ENCODE peak calls at places on chromosome 15, in ten cellular contexts. E is HepG2, M is left lung, Z is PC-9, T is PC-3, P is esophagus squamous epithelium, Q is psoas muscle, O is testis, V is aorta, I is endothelial cell of umbilical vein. K is an unnamed sample.

GRCh38 chr15:65055201-65055870 is 10.1 kb downstream of the SLC51B start:
- DNase-seq in O (peak; percentile 60), V (peak; percentile 67), P (no peak), Z (peak; percentile 37), E (no peak), Q (no peak), I (no peak), M (no peak), T (peak; percentile 43), K (no peak)

GRCh38 chr15:59002418-59002859 is 15.0 kb downstream of the RNF111 start:
- DNase-seq in M (no peak), P (no peak), E (no peak), V (no peak), Z (no peak), T (no peak), Q (no peak), O (no peak), I (no peak), K (no peak)

GRCh38 chr15:54289590-54290136 is 311.4 kb downstream of the UNC13C start:
- DNase-seq in P (no peak), O (no peak), M (no peak), I (no peak), T (no peak), E (no peak), V (no peak), Z (no peak), Q (no peak), K (no peak)

GRCh38 chr15:36315649-36316048 is 263.8 kb upstream of the CDIN1 start:
- DNase-seq in O (no peak), I (no peak), V (no peak), Z (no peak), T (no peak), E (no peak), Q (no peak), M (no peak), P (no peak), K (no peak)

GRCh38 chr15:70525551-70525950 is 237.8 kb downstream of the UACA start:
- DNase-seq in O (no peak), E (no peak), Z (no peak), V (no peak), P (no peak), I (no peak), T (no peak), Q (no peak), M (no peak), K (no peak)

GRCh38 chr15:23447107-23447500 is at the start of gene GOLGA6L2:
- DNase-seq in E (no peak), M (no peak), Z (no peak), V (no peak), P (no peak), T (peak; percentile 25), I (no peak), Q (no peak), O (peak; percentile 74), K (no peak)

GRCh38 chr15:65177901-65178300 is 7.2 kb downstream of the CLPX start:
- DNase-seq in O (no peak), T (peak; percentile 51), Z (no peak), V (no peak), E (no peak), Q (no peak), P (no peak), M (no peak), I (no peak), K (no peak)

GRCh38 chr15:47523669-47524068 is 193.6 kb upstream of the SEMA6D start:
- DNase-seq in V (no peak), Z (no peak), I (peak; percentile 66), E (no peak), P (no peak), T (no peak), O (no peak), Q (no peak), M (no peak), K (no peak)

GRCh38 chr15:26970712-26971210 is at the start of gene GABRG3:
- DNase-seq in O (peak; percentile 31), Q (no peak), E (no peak), P (no peak), M (no peak), I (no peak), T (peak; percentile 12), V (no peak), Z (no peak), K (no peak)

GRCh38 chr15:38168472-38169057 is 84.1 kb upstream of the SPRED1 start:
- DNase-seq in T (no peak), E (no peak), V (no peak), Q (no peak), O (no peak), P (no peak), M (no peak), Z (no peak), I (no peak), K (no peak)

GRCh38 chr15:58293622-58294550 is 137.9 kb upstream of the LIPC start:
- DNase-seq in P (no peak), O (no peak), M (no peak), Q (no peak), T (peak; percentile 6), Z (peak; percentile 14), V (no peak), I (no peak), E (no peak), K (no peak)

GRCh38 chr15:79535536-79535935 is 103.4 kb downstream of the MINAR1 start:
- DNase-seq in V (no peak), P (no peak), Z (no peak), T (no peak), Q (no peak), M (no peak), I (no peak), O (no peak), E (no peak), K (no peak)

GRCh38 chr15:42110367-42110766 is 16.0 kb upstream of the PLA2G4D start:
- DNase-seq in V (no peak), M (no peak), I (no peak), T (no peak), Z (no peak), P (no peak), Q (no peak), O (no peak), E (no peak), K (no peak)

GRCh38 chr15:70158996-70159355 is 61.3 kb upstream of the TLE3 start:
- DNase-seq in I (no peak), P (no peak), T (no peak), M (no peak), Q (no peak), E (no peak), Z (no peak), V (no peak), O (no peak), K (no peak)

GRCh38 chr15:85743392-85744045 is 51.2 kb downstream of the KLHL25 start:
- DNase-seq in Z (no peak), Q (no peak), T (no peak), E (no peak), V (no peak), O (peak; percentile 9), M (no peak), I (no peak), P (no peak), K (no peak)

GRCh38 chr15:85744636-85745422 is 49.9 kb downstream of the KLHL25 start:
- DNase-seq in V (no peak), I (no peak), M (no peak), T (no peak), Z (no peak), Q (no peak), E (no peak), O (peak; percentile 15), P (no peak), K (no peak)

GRCh38 chr15:85742186-85742751 is 52.5 kb downstream of the KLHL25 start:
- DNase-seq in M (no peak), P (no peak), V (no peak), T (no peak), Q (no peak), I (no peak), O (peak; percentile 7), E (no peak), Z (no peak), K (no peak)

GRCh38 chr15:85741021-85741421 is 53.7 kb downstream of the KLHL25 start:
- DNase-seq in M (no peak), O (no peak), Q (no peak), V (no peak), I (no peak), T (no peak), P (no peak), E (no peak), Z (no peak), K (no peak)

DNA sequence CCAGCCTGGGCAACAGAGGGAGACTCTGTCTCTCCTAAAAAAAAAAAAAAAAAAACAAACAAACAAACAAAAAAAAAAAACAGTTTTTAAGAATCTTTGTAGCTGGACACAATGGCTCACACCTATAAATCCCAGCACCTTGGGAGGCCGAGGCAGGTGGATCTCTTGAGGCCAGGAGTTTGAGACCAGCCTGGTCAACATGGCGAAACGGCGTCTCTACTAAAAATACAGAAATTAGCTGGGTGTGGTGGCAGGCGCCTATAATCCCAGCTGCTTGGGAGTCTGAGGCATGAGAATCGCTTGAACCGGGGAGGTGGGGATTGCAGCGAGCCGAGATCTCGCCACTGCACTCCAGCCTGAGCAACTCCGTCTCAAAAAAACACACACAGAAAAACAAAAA is 53.1 kb downstream of the KLHL25 start:
- DNase-seq in O (no peak), Q (no peak), M (no peak), P (no peak), Z (no peak), V (no peak), I (no peak), T (no peak), E (no peak), K (no peak)
- H3K36me3 ChIP-seq in O (no peaks in the 10 kb centered on the region), Q (peaks cover 90% of the 10 kb centered on the region), M (peaks cover 98% of the 10 kb centered on the region), P (peaks cover 31% of the 10 kb centered on the region), Z (peaks cover 15% of the 10 kb centered on the region), V (peaks cover 15% of the 10 kb centered on the region), I (peaks cover 13% of the 10 kb centered on the region), T (peaks cover 7% of the 10 kb centered on the region), E (peaks cover 54% of the 10 kb centered on the region), K (peaks cover 99% of the 10 kb centered on the region)

DNA sequence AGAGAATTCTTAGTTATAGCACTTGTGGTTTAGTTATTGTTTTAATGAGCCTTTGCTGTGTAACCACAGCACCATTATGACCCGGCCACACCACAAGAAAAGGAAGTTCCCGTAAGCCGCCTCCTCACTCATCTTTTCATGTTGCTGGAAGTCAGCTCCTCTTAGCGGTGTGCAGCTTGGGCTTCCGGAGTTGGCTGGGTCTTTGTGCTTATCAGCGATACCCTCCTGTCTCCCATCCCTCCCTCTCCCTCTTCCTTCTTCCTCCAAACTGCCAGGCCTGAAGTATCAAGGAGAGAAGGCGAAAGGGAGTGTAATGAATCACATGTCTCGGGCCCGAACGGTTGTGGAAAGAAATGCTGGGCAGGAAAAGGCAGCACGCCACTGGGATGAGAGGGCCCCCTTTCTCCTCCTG is 353.5 kb downstream of the MCTP2 start:
- DNase-seq in O (no peak), Q (no peak), M (peak; percentile 35), T (no peak), V (no peak), I (peak; percentile 98), P (no peak), E (no peak), Z (no peak), K (no peak)
- H3K27ac ChIP-seq in O (no peak overlapping the region), Q (no peak overlapping the region), M (no peak overlapping the region), T (no peak overlapping the region), V (no peak overlapping the region), I (peak overlapping the region; percentile 80), P (peak overlapping the region; percentile 6), E (no peak overlapping the region), Z (no peak overlapping the region), K (no peak overlapping the region)

GRCh38 chr15:55290361-55291057 is 896 bp upstream of the RAB27A start:
- DNase-seq in O (peak; percentile 89), M (peak; percentile 88), P (peak; percentile 11), V (peak; percentile 91), T (peak; percentile 73), Z (peak; percentile 79), Q (peak; percentile 90), E (peak; percentile 71), I (peak; percentile 86), K (peak; percentile 92)
- H3K27me3 ChIP-seq in O (no peaks in the 10 kb centered on the region), M (no peaks in the 10 kb centered on the region), P (no peaks in the 10 kb centered on the region), V (no peaks in the 10 kb centered on the region), T (no peaks in the 10 kb centered on the region), Z (no peaks in the 10 kb centered on the region), Q (no peaks in the 10 kb centered on the region), E (no peaks in the 10 kb centered on the region), I (no peaks in the 10 kb centered on the region), K (no peaks in the 10 kb centered on the region)

GRCh38 chr15:25060996-25061620 is 106.3 kb downstream of the SNRPN start:
- DNase-seq in P (no peak), E (no peak), Z (no peak), T (no peak), I (no peak), V (no peak), Q (no peak), M (no peak), O (no peak), K (peak; percentile 11)
- H3K36me3 ChIP-seq in P (peaks cover 11% of the 10 kb centered on the region), E (peaks cover 99% of the 10 kb centered on the region), Z (no peaks in the 10 kb centered on the region), T (peaks cover 94% of the 10 kb centered on the region), I (peaks cover 2% of the 10 kb centered on the region), V (peaks cover 59% of the 10 kb centered on the region), Q (peaks cover 59% of the 10 kb centered on the region), M (peaks cover 100% of the 10 kb centered on the region), O (no peaks in the 10 kb centered on the region), K (peaks cover 56% of the 10 kb centered on the region)